ENCODE peak calls at places on chromosome 22, in five cellular contexts. E, H, G, M and N are unnamed samples.
A peak's percentile ranks its signal among the peaks of the same experiment; 100 is the strongest.

GRCh38 chr22:26903030-26903856 is 245.9 kb downstream of the MIAT start:
- DNase-seq in E (no peak), H (no peak), G (no peak), M (no peak), N (no peak)

GRCh38 chr22:45516163-45516562 is 13.5 kb downstream of the FBLN1 start:
- DNase-seq in E (no peak), H (no peak), G (no peak), M (no peak), N (no peak)

GRCh38 chr22:45270095-45271020 is 14.4 kb upstream of the UPK3A start:
- DNase-seq in E (no peak), H (no peak), G (no peak), M (no peak), N (no peak)

GRCh38 chr22:47066616-47066905 is 304.1 kb downstream of the TBC1D22A start:
- DNase-seq in E (no peak), H (no peak), G (no peak), M (no peak), N (no peak)

GRCh38 chr22:24969588-24970301 is 17.2 kb downstream of the KIAA1671 start:
- DNase-seq in E (no peak), H (peak; percentile 77), G (peak; percentile 41), M (peak; percentile 73), N (peak; percentile 78)

GRCh38 chr22:27476729-27477128 is 324.8 kb downstream of the MN1 start:
- DNase-seq in E (no peak), H (no peak), G (no peak), M (no peak), N (no peak)

GRCh38 chr22:26725012-26725676 is 67.8 kb downstream of the MIAT start:
- DNase-seq in E (no peak), H (no peak), G (no peak), M (no peak), N (no peak)

GRCh38 chr22:46110215-46110614 is 40.1 kb upstream of the PPARA start:
- DNase-seq in E (no peak), H (no peak), G (no peak), M (peak; percentile 62), N (no peak)

GRCh38 chr22:47421846-47422245 is 659.4 kb downstream of the TBC1D22A start:
- DNase-seq in E (no peak), H (no peak), G (no peak), M (no peak), N (peak; percentile 9)

GRCh38 chr22:27336151-27337090 is 465.1 kb downstream of the MN1 start:
- DNase-seq in E (no peak), H (no peak), G (no peak), M (no peak), N (no peak)

GRCh38 chr22:49674479-49674830 is 153.2 kb downstream of the BRD1 start:
- DNase-seq in E (peak; percentile 10), H (no peak), G (no peak), M (no peak), N (no peak)

GRCh38 chr22:33975841-33976240 is 55.6 kb upstream of the LARGE1 start:
- DNase-seq in E (no peak), H (no peak), G (no peak), M (no peak), N (no peak)

GRCh38 chr22:28004021-28004420 is 85.0 kb upstream of the PITPNB start:
- DNase-seq in E (no peak), H (no peak), G (no peak), M (no peak), N (no peak)

GRCh38 chr22:18091916-18092526 is 14.2 kb downstream of the PEX26 start:
- DNase-seq in E (no peak), H (peak; percentile 42), G (peak; percentile 89), M (peak; percentile 79), N (peak; percentile 82)

GRCh38 chr22:26588749-26589366 is 1.1 kb downstream of the TPST2 start:
- DNase-seq in E (no peak), H (no peak), G (no peak), M (no peak), N (no peak)

GRCh38 chr22:16824718-16825687 is at the start of gene XKR3:
- DNase-seq in E (no peak), H (no peak), G (no peak), M (no peak), N (no peak)

GRCh38 chr22:47065756-47066615 is 303.5 kb downstream of the TBC1D22A start:
- DNase-seq in E (no peak), H (no peak), G (no peak), M (no peak), N (peak; percentile 46)

GRCh38 chr22:39528080-39528661 is 4.4 kb downstream of the RPS19BP1 start:
- DNase-seq in E (peak; percentile 42), H (no peak), G (no peak), M (no peak), N (no peak)

GRCh38 chr22:25452116-25452700 is 112.3 kb upstream of the GRK3 start:
- DNase-seq in E (no peak), H (no peak), G (no peak), M (no peak), N (no peak)

GRCh38 chr22:17915676-17916075 is 108.7 kb downstream of the MICAL3 start:
- DNase-seq in E (no peak), H (no peak), G (no peak), M (no peak), N (no peak)

GRCh38 chr22:25564979-25565677 is 653 bp downstream of the GRK3 start:
- DNase-seq in E (peak; percentile 61), H (peak; percentile 30), G (peak; percentile 26), M (peak; percentile 32), N (no peak)

DNA sequence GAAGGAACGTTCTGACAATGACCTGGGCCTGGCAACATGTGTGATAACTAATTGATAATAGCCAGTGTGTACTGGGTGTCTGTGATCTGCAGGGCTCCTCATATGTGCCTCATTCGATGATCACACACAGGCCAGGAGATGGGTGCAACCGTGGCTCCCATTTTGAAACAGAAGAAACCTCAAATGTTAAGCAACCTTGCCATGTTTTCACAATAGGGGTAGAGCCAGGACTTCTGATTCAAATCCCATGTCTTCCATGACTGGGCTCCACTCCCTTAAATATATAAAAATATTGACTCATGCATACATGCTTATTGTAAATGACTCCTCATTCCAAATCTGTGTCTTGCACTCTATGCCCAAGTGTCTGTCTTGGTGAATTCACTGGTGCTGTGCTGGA is 11.1 kb downstream of the APOL3 start:
- DNase-seq in E (no peak), H (peak; percentile 34), G (no peak), M (no peak), N (no peak)
- H3K27ac ChIP-seq in E (no peak overlapping the region), H (no peak overlapping the region), G (no peak overlapping the region), M (no peak overlapping the region), N (no peak overlapping the region)

GRCh38 chr22:44046485-44047141 is 22.5 kb downstream of the PARVB start:
- DNase-seq in E (no peak), H (no peak), G (no peak), M (peak; percentile 57), N (no peak)
- H3K4me1 ChIP-seq in E (peaks cover 35% of the 10 kb centered on the region), H (no peaks in the 10 kb centered on the region), G (no peaks in the 10 kb centered on the region), M (peaks cover 16% of the 10 kb centered on the region), N (no peaks in the 10 kb centered on the region)

GRCh38 chr22:20959578-20960461 is 7.2 kb upstream of the AIFM3 start:
- DNase-seq in E (no peak), H (no peak), G (no peak), M (no peak), N (no peak)

GRCh38 chr22:20957691-20958440 is 9.2 kb upstream of the AIFM3 start:
- DNase-seq in E (peak; percentile 69), H (no peak), G (peak; percentile 79), M (peak; percentile 44), N (no peak)

GRCh38 chr22:20955548-20955947 is 11.5 kb upstream of the AIFM3 start:
- DNase-seq in E (no peak), H (no peak), G (no peak), M (no peak), N (no peak)

GRCh38 chr22:20956258-20957117 is 10.6 kb upstream of the AIFM3 start:
- DNase-seq in E (no peak), H (no peak), G (peak; percentile 89), M (no peak), N (no peak)

DNA sequence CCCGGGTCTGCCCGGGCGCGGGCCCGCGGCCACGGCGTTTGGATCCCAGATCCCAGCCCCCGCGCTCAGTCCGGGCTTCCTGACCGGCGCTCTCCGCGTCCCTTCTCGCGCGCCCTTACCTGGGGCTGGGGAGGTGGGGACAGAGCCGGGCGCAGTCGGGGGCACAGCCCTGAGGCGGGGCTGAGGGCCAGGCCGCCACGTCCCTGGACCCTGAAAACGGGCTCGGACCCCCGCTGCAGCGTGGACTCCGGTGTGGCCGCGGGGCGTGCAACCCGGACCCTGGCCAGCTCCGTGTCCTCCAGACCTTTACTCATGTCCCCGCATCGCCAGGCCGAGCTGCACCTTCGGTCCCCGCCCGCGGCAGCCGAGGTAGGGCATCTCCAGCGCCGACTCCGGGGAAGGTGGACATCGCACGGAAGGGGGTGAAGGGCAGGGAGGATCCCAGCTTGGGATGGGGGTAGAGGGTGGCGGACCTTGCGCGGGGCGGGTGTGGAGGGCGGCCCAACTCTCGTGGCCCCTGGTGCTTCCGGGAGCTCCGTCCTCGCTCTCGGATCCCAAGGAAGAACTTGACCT is 9.9 kb upstream of the AIFM3 start:
- DNase-seq in E (peak; percentile 67), H (no peak), G (no peak), M (no peak), N (no peak)
- H3K4me3 ChIP-seq in E (peak overlapping the region; percentile 83), H (peak overlapping the region; percentile 53), G (peak overlapping the region; percentile 73), M (peak overlapping the region; percentile 63), N (peak overlapping the region; percentile 77)

GRCh38 chr22:31295831-31296230 is 3.5 kb upstream of the PIK3IP1 start:
- DNase-seq in E (no peak), H (no peak), G (no peak), M (no peak), N (no peak)

GRCh38 chr22:31295413-31295812 is 3.1 kb upstream of the PIK3IP1 start:
- DNase-seq in E (no peak), H (no peak), G (no peak), M (no peak), N (no peak)

GRCh38 chr22:31291716-31292644 is at the start of gene PIK3IP1:
- DNase-seq in E (peak; percentile 90), H (peak; percentile 92), G (peak; percentile 95), M (peak; percentile 86), N (peak; percentile 93)

GRCh38 chr22:31300896-31301295 is 8.6 kb upstream of the PIK3IP1 start:
- DNase-seq in E (no peak), H (no peak), G (no peak), M (no peak), N (no peak)

GRCh38 chr22:31296258-31296657 is 4.0 kb upstream of the PIK3IP1 start:
- DNase-seq in E (no peak), H (no peak), G (no peak), M (no peak), N (no peak)
- H3K27ac ChIP-seq in E (peak overlapping the region; percentile 76), H (peak overlapping the region; percentile 61), G (peak overlapping the region; percentile 64), M (peak overlapping the region; percentile 55), N (peak overlapping the region; percentile 71)